ENCODE peak calls at places on chromosomes 5 and 9, in seven cellular contexts. One of them, this sample, is unnamed.

GRCh38 chr5:87311400-87312279 is 44.0 kb downstream of the RASA1 start:
- DNase-seq in transverse colon: no peak
- DNase-seq in hepatocyte: peak; percentile 61
- DNase-seq in K562: no peak
- DNase-seq in IMR-90: peak; percentile 11
- DNase-seq in CD8-positive, alpha-beta T cell: no peak
- DNase-seq in kidney epithelial cell: no peak
- DNase-seq in this sample: no peak

GRCh38 chr5:81268797-81269196 is 32.6 kb upstream of the ZCCHC9 start:
- DNase-seq in transverse colon: no peak
- DNase-seq in hepatocyte: peak; percentile 43
- DNase-seq in K562: no peak
- DNase-seq in IMR-90: peak; percentile 88
- DNase-seq in CD8-positive, alpha-beta T cell: no peak
- DNase-seq in kidney epithelial cell: peak; percentile 69
- DNase-seq in this sample: peak; percentile 87

GRCh38 chr5:147617711-147618110 is 107.8 kb upstream of the DPYSL3 start:
- DNase-seq in transverse colon: no peak
- DNase-seq in hepatocyte: peak; percentile 23
- DNase-seq in K562: no peak
- DNase-seq in IMR-90: no peak
- DNase-seq in CD8-positive, alpha-beta T cell: no peak
- DNase-seq in kidney epithelial cell: no peak
- DNase-seq in this sample: no peak

GRCh38 chr5:1161108-1161831 is 40.1 kb upstream of the SLC6A19 start:
- DNase-seq in transverse colon: peak; percentile 65
- DNase-seq in hepatocyte: peak; percentile 45
- DNase-seq in K562: no peak
- DNase-seq in IMR-90: no peak
- DNase-seq in CD8-positive, alpha-beta T cell: no peak
- DNase-seq in kidney epithelial cell: no peak
- DNase-seq in this sample: no peak

GRCh38 chr9:101047848-101048402 is 19.4 kb downstream of the PLPPR1 start:
- DNase-seq in transverse colon: no peak
- DNase-seq in hepatocyte: no peak
- DNase-seq in K562: no peak
- DNase-seq in IMR-90: no peak
- DNase-seq in CD8-positive, alpha-beta T cell: no peak
- DNase-seq in kidney epithelial cell: no peak
- DNase-seq in this sample: peak; percentile 17

GRCh38 chr5:139912158-139912557 is 116.5 kb downstream of the PSD2 start:
- DNase-seq in transverse colon: no peak
- DNase-seq in hepatocyte: no peak
- DNase-seq in K562: no peak
- DNase-seq in IMR-90: no peak
- DNase-seq in CD8-positive, alpha-beta T cell: no peak
- DNase-seq in kidney epithelial cell: no peak
- DNase-seq in this sample: no peak

GRCh38 chr5:60844429-60844890 is 391 bp upstream of the ELOVL7 start:
- DNase-seq in transverse colon: no peak
- DNase-seq in hepatocyte: no peak
- DNase-seq in K562: no peak
- DNase-seq in IMR-90: peak; percentile 29
- DNase-seq in CD8-positive, alpha-beta T cell: no peak
- DNase-seq in kidney epithelial cell: no peak
- DNase-seq in this sample: no peak

GRCh38 chr5:132313961-132314432 is 19.8 kb downstream of the SLC22A4 start:
- DNase-seq in transverse colon: no peak
- DNase-seq in hepatocyte: no peak
- DNase-seq in K562: peak; percentile 96
- DNase-seq in IMR-90: no peak
- DNase-seq in CD8-positive, alpha-beta T cell: no peak
- DNase-seq in kidney epithelial cell: no peak
- DNase-seq in this sample: no peak

GRCh38 chr5:87151547-87151946 is 116.1 kb upstream of the RASA1 start:
- DNase-seq in transverse colon: no peak
- DNase-seq in hepatocyte: no peak
- DNase-seq in K562: no peak
- DNase-seq in IMR-90: peak; percentile 97
- DNase-seq in CD8-positive, alpha-beta T cell: no peak
- DNase-seq in kidney epithelial cell: peak; percentile 55
- DNase-seq in this sample: peak; percentile 16

GRCh38 chr9:86723351-86723750 is 224.0 kb downstream of the GAS1 start:
- DNase-seq in transverse colon: no peak
- DNase-seq in hepatocyte: no peak
- DNase-seq in K562: no peak
- DNase-seq in IMR-90: no peak
- DNase-seq in CD8-positive, alpha-beta T cell: no peak
- DNase-seq in kidney epithelial cell: no peak
- DNase-seq in this sample: no peak

GRCh38 chr9:121912812-121913627 is 180.1 kb downstream of the TTLL11 start:
- DNase-seq in transverse colon: no peak
- DNase-seq in hepatocyte: no peak
- DNase-seq in K562: no peak
- DNase-seq in IMR-90: peak; percentile 44
- DNase-seq in CD8-positive, alpha-beta T cell: no peak
- DNase-seq in kidney epithelial cell: no peak
- DNase-seq in this sample: no peak

GRCh38 chr9:107386396-107386795 is 103.2 kb downstream of the KLF4 start:
- DNase-seq in transverse colon: no peak
- DNase-seq in hepatocyte: no peak
- DNase-seq in K562: no peak
- DNase-seq in IMR-90: no peak
- DNase-seq in CD8-positive, alpha-beta T cell: no peak
- DNase-seq in kidney epithelial cell: no peak
- DNase-seq in this sample: no peak

GRCh38 chr9:25678147-25678666 is at the start of gene TUSC1:
- DNase-seq in transverse colon: peak; percentile 84
- DNase-seq in hepatocyte: peak; percentile 74
- DNase-seq in K562: no peak
- DNase-seq in IMR-90: peak; percentile 61
- DNase-seq in CD8-positive, alpha-beta T cell: no peak
- DNase-seq in kidney epithelial cell: peak; percentile 56
- DNase-seq in this sample: no peak

GRCh38 chr9:25678846-25679360 is 659 bp upstream of the TUSC1 start:
- DNase-seq in transverse colon: no peak
- DNase-seq in hepatocyte: no peak
- DNase-seq in K562: no peak
- DNase-seq in IMR-90: peak; percentile 16
- DNase-seq in CD8-positive, alpha-beta T cell: no peak
- DNase-seq in kidney epithelial cell: no peak
- DNase-seq in this sample: no peak

GRCh38 chr9:25681270-25681669 is 3.0 kb upstream of the TUSC1 start:
- DNase-seq in transverse colon: no peak
- DNase-seq in hepatocyte: no peak
- DNase-seq in K562: no peak
- DNase-seq in IMR-90: peak; percentile 86
- DNase-seq in CD8-positive, alpha-beta T cell: no peak
- DNase-seq in kidney epithelial cell: no peak
- DNase-seq in this sample: no peak

DNA sequence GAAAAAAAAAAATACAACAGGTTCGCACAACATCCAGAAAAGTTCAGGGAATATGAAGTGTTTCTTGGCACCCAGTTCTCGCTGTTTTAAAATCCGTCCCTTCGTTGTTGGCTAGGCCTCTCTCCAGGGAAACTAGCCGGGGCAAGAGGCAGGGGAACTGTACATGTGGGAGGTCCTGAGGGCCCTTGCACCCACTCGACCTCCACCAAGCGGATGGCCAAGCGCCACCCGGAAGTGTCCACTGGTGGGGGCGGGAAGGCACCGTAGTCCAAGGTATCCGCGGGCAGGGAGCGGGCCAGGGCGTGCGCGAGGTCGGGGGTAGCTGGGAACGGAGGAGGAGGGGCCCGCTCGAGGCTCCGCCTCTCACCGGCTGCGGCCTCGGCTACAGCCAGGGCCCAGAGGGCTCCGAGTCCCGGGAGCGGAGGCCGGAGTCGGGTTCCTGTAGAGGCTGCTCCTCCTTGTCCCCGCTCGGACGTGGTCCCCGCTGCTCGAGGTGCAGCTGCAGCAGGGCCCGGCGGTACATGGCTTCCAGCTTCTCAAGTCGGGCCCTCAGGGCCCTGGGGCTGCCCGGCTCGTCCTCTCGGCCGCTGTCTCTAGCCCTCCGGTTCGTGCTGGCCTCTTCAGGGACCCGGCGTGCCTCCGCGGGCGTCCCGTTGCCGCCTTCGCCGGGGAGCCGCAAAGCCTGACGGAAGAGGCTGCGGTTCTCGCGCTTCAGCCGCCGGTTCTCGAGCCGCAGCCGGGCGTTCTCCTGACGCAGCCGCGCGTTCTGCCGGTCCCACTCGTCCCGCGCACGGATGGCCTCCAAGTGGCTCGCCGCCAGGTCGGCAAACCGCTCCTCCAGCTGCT is 720 bp downstream of the TUSC1 start:
- DNase-seq in transverse colon: peak; percentile 90
- DNase-seq in hepatocyte: peak; percentile 80
- DNase-seq in K562: no peak
- DNase-seq in IMR-90: peak; percentile 55
- DNase-seq in CD8-positive, alpha-beta T cell: no peak
- DNase-seq in kidney epithelial cell: no peak
- DNase-seq in this sample: no peak
- H3K4me3 ChIP-seq in transverse colon: peak overlapping the region; percentile 62
- H3K4me3 ChIP-seq in hepatocyte: peak overlapping the region; percentile 38
- H3K4me3 ChIP-seq in K562: no peak overlapping the region
- H3K4me3 ChIP-seq in IMR-90: peak overlapping the region; percentile 59
- H3K4me3 ChIP-seq in CD8-positive, alpha-beta T cell: no peak overlapping the region
- H3K4me3 ChIP-seq in kidney epithelial cell: peak overlapping the region; percentile 65
- H3K4me3 ChIP-seq in this sample: peak overlapping the region; percentile 63

DNA sequence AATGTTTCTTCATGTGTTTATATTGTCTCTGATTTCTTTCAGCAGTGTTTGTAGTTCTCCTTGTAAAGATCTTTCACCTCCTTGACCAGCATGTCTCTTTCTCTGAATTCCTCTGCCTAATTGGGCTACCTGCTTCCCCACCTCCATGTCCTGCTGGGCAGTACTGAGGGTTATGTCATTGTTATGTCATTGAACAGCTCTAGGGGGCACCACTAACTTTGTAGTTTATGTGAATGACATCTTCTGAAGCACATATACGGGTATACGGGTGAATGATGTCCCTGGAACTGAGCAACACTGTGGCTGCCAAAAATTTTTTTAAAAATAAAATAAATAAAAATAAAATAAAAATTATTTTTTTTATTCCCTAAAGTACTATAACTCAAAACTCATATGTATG is 16.9 kb upstream of the SNCAIP start:
- DNase-seq in transverse colon: no peak
- DNase-seq in hepatocyte: no peak
- DNase-seq in K562: peak; percentile 12
- DNase-seq in IMR-90: no peak
- DNase-seq in CD8-positive, alpha-beta T cell: no peak
- DNase-seq in kidney epithelial cell: no peak
- DNase-seq in this sample: no peak
- TF ChIP-seq CTCF in transverse colon: peak; percentile 15
- TF ChIP-seq CTCF in hepatocyte: no peak
- TF ChIP-seq CTCF in K562: peak; percentile 33
- TF ChIP-seq CTCF in IMR-90: peak; percentile 22
- TF ChIP-seq CTCF in CD8-positive, alpha-beta T cell: no peak
- TF ChIP-seq CTCF in kidney epithelial cell: peak; percentile 19
- TF ChIP-seq CTCF in this sample: peak; percentile 27

GRCh38 chr9:133063159-133063499 is 1.3 kb downstream of the CEL start:
- DNase-seq in transverse colon: no peak
- DNase-seq in hepatocyte: no peak
- DNase-seq in K562: no peak
- DNase-seq in IMR-90: no peak
- DNase-seq in CD8-positive, alpha-beta T cell: no peak
- DNase-seq in kidney epithelial cell: no peak
- DNase-seq in this sample: no peak

GRCh38 chr9:133066181-133066983 is 4.6 kb downstream of the CEL start:
- DNase-seq in transverse colon: no peak
- DNase-seq in hepatocyte: no peak
- DNase-seq in K562: no peak
- DNase-seq in IMR-90: no peak
- DNase-seq in CD8-positive, alpha-beta T cell: no peak
- DNase-seq in kidney epithelial cell: no peak
- DNase-seq in this sample: no peak

GRCh38 chr9:133064241-133065069 is 2.7 kb downstream of the CEL start:
- DNase-seq in transverse colon: no peak
- DNase-seq in hepatocyte: no peak
- DNase-seq in K562: no peak
- DNase-seq in IMR-90: no peak
- DNase-seq in CD8-positive, alpha-beta T cell: no peak
- DNase-seq in kidney epithelial cell: no peak
- DNase-seq in this sample: no peak

GRCh38 chr9:133063500-133064231 is 1.9 kb downstream of the CEL start:
- DNase-seq in transverse colon: no peak
- DNase-seq in hepatocyte: no peak
- DNase-seq in K562: no peak
- DNase-seq in IMR-90: no peak
- DNase-seq in CD8-positive, alpha-beta T cell: no peak
- DNase-seq in kidney epithelial cell: no peak
- DNase-seq in this sample: no peak

DNA sequence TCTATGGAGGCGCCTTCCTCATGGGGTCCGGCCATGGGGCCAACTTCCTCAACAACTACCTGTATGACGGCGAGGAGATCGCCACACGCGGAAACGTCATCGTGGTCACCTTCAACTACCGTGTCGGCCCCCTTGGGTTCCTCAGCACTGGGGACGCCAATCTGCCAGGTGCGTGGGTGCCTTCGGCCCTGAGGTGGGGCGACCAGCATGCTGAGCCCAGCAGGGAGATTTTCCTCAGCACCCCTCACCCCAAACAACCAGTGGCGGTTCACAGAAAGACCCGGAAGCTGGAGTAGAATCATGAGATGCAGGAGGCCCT is 3.2 kb downstream of the CEL start:
- DNase-seq in transverse colon: no peak
- DNase-seq in hepatocyte: no peak
- DNase-seq in K562: no peak
- DNase-seq in IMR-90: no peak
- DNase-seq in CD8-positive, alpha-beta T cell: no peak
- DNase-seq in kidney epithelial cell: no peak
- DNase-seq in this sample: no peak
- H3K4me3 ChIP-seq in transverse colon: no peak overlapping the region
- H3K4me3 ChIP-seq in hepatocyte: no peak overlapping the region
- H3K4me3 ChIP-seq in K562: no peak overlapping the region
- H3K4me3 ChIP-seq in IMR-90: no peak overlapping the region
- H3K4me3 ChIP-seq in CD8-positive, alpha-beta T cell: no peak overlapping the region
- H3K4me3 ChIP-seq in kidney epithelial cell: no peak overlapping the region
- H3K4me3 ChIP-seq in this sample: no peak overlapping the region

GRCh38 chr9:88653926-88654325 is 118.9 kb downstream of the NXNL2 start:
- DNase-seq in transverse colon: no peak
- DNase-seq in hepatocyte: no peak
- DNase-seq in K562: no peak
- DNase-seq in IMR-90: peak; percentile 61
- DNase-seq in CD8-positive, alpha-beta T cell: no peak
- DNase-seq in kidney epithelial cell: no peak
- DNase-seq in this sample: no peak

GRCh38 chr9:88652876-88653275 is 117.9 kb downstream of the NXNL2 start:
- DNase-seq in transverse colon: no peak
- DNase-seq in hepatocyte: no peak
- DNase-seq in K562: no peak
- DNase-seq in IMR-90: no peak
- DNase-seq in CD8-positive, alpha-beta T cell: no peak
- DNase-seq in kidney epithelial cell: no peak
- DNase-seq in this sample: no peak

GRCh38 chr9:88646539-88646938 is 111.6 kb downstream of the NXNL2 start:
- DNase-seq in transverse colon: no peak
- DNase-seq in hepatocyte: no peak
- DNase-seq in K562: no peak
- DNase-seq in IMR-90: no peak
- DNase-seq in CD8-positive, alpha-beta T cell: no peak
- DNase-seq in kidney epithelial cell: no peak
- DNase-seq in this sample: no peak

GRCh38 chr9:88657893-88658292 is 122.9 kb downstream of the NXNL2 start:
- DNase-seq in transverse colon: no peak
- DNase-seq in hepatocyte: no peak
- DNase-seq in K562: no peak
- DNase-seq in IMR-90: peak; percentile 44
- DNase-seq in CD8-positive, alpha-beta T cell: no peak
- DNase-seq in kidney epithelial cell: no peak
- DNase-seq in this sample: no peak

GRCh38 chr9:88651682-88652633 is 117.0 kb downstream of the NXNL2 start:
- DNase-seq in transverse colon: peak; percentile 67
- DNase-seq in hepatocyte: peak; percentile 67
- DNase-seq in K562: peak; percentile 5
- DNase-seq in IMR-90: peak; percentile 99
- DNase-seq in CD8-positive, alpha-beta T cell: no peak
- DNase-seq in kidney epithelial cell: peak; percentile 62
- DNase-seq in this sample: no peak
- TF ChIP-seq CTCF in transverse colon: no peak
- TF ChIP-seq CTCF in hepatocyte: no peak
- TF ChIP-seq CTCF in K562: peak; percentile 11
- TF ChIP-seq CTCF in IMR-90: peak; percentile 54
- TF ChIP-seq CTCF in CD8-positive, alpha-beta T cell: no peak
- TF ChIP-seq CTCF in kidney epithelial cell: no peak
- TF ChIP-seq CTCF in this sample: no peak